ENCODE peak calls at places on chromosomes 1 and 21, in seven cellular contexts. G, Z, S, Q, H, R and E are unnamed samples.

GRCh38 chr1:17460265-17460664 is 20.8 kb upstream of the RCC2 start:
- DNase-seq in G (no peak), Z (peak), S (peak), Q (no peak), H (no peak), R (no peak), E (no peak)

GRCh38 chr1:24535021-24535424 is 20.9 kb upstream of the NCMAP start:
- DNase-seq in G (no peak), Z (no peak), S (no peak), Q (peak), H (no peak), R (peak), E (no peak)

GRCh38 chr1:230772457-230773395 is 25.5 kb downstream of the CAPN9 start:
- DNase-seq in G (no peak), Z (peak), S (peak), Q (no peak), H (no peak), R (peak), E (no peak)

GRCh38 chr21:15874610-15875009 is 144.8 kb downstream of the USP25 start:
- DNase-seq in G (no peak), Z (no peak), S (no peak), Q (no peak), H (no peak), R (no peak), E (no peak)

GRCh38 chr1:35925741-35926140 is 5.2 kb upstream of the AGO3 start:
- DNase-seq in G (no peak), Z (no peak), S (peak), Q (no peak), H (no peak), R (no peak), E (no peak)

GRCh38 chr1:215530401-215530984 is 36.6 kb upstream of the KCTD3 start:
- DNase-seq in G (no peak), Z (no peak), S (no peak), Q (no peak), H (no peak), R (no peak), E (no peak)

GRCh38 chr1:9558271-9558945 is 19.1 kb downstream of the SLC25A33 start:
- DNase-seq in G (no peak), Z (no peak), S (no peak), Q (no peak), H (no peak), R (no peak), E (no peak)

GRCh38 chr1:19654386-19654785 is 10.3 kb downstream of the NBL1 start:
- DNase-seq in G (no peak), Z (no peak), S (no peak), Q (no peak), H (no peak), R (no peak), E (no peak)

GRCh38 chr1:30716646-30717045 is 6.7 kb downstream of the MATN1 start:
- DNase-seq in G (no peak), Z (no peak), S (no peak), Q (no peak), H (no peak), R (no peak), E (no peak)

GRCh38 chr1:117562581-117563491 is 43.0 kb upstream of the TENT5C start:
- DNase-seq in G (peak), Z (peak), S (no peak), Q (no peak), H (no peak), R (no peak), E (peak)

GRCh38 chr1:119587328-119587727 is 60.7 kb downstream of the ZNF697 start:
- DNase-seq in G (no peak), Z (no peak), S (peak), Q (no peak), H (no peak), R (no peak), E (peak)

GRCh38 chr1:42176902-42177519 is 12.5 kb upstream of the GUCA2A start:
- DNase-seq in G (peak), Z (peak), S (peak), Q (peak), H (no peak), R (no peak), E (no peak)

GRCh38 chr1:14055442-14056225 is 355.6 kb downstream of the PRDM2 start:
- DNase-seq in G (no peak), Z (no peak), S (no peak), Q (no peak), H (no peak), R (peak), E (no peak)

GRCh38 chr21:34743831-34744230 is 75.0 kb downstream of the CLIC6 start:
- DNase-seq in G (no peak), Z (peak), S (peak), Q (no peak), H (peak), R (no peak), E (no peak)

DNA sequence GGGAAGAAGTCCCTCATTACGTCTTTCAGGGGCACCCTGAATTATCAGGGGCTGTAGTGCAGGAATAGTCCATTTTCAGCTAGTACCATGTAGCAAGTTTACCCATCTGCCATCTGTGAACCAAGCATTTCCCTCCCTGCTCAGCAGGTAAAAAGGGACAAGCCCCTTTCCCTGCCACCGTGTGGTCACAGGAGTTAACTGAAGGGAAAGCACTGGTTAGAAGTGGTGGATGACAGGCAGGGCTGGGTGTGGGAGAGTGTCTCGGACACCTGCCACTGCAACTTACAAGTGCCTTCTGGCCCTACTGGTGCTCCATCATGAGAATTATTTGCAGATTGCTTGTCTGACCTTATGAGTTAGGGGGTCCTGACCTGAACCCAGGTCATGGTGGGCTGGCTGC is 32.0 kb upstream of the IGSF5 start:
- DNase-seq in G (no peak), Z (no peak), S (no peak), Q (no peak), H (no peak), R (no peak), E (no peak)
- TF ChIP-seq CTCF in G (no peak), Z (no peak), S (no peak), Q (no peak), H (no peak), R (peak), E (no peak)

DNA sequence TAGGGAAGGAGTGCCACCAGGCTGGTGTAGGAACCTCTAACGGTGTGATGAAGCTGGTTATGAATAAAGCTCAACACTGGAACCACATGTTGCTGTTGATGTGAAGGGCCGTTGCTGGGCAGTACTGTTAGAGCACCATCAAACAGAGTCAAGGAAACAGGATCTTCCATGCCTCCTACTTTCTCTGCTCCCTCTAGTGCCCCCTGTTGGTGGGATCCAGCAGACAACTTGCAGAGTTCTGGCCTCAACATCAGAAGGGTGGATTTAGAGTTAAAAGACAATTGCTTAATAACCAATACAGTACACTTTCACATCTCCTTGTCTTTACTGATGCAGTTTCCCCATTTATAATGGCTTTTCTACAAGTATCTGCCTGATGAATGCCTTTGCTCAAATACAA is 336.4 kb downstream of the NTNG1 start:
- DNase-seq in G (no peak), Z (no peak), S (no peak), Q (no peak), H (no peak), R (no peak), E (no peak)
- TF ChIP-seq CTCF in G (no peak), Z (no peak), S (peak), Q (peak), H (no peak), R (no peak), E (no peak)

GRCh38 chr21:45385549-45386050 is 19.4 kb upstream of the COL18A1 start:
- DNase-seq in G (peak), Z (no peak), S (peak), Q (no peak), H (peak), R (no peak), E (no peak)

GRCh38 chr21:45383615-45384201 is 21.3 kb upstream of the COL18A1 start:
- DNase-seq in G (peak), Z (no peak), S (no peak), Q (no peak), H (peak), R (no peak), E (no peak)

GRCh38 chr21:45383111-45383614 is 21.8 kb upstream of the COL18A1 start:
- DNase-seq in G (peak), Z (no peak), S (no peak), Q (no peak), H (peak), R (no peak), E (no peak)

GRCh38 chr21:45386336-45386727 is 18.6 kb upstream of the COL18A1 start:
- DNase-seq in G (peak), Z (no peak), S (no peak), Q (no peak), H (peak), R (no peak), E (no peak)

DNA sequence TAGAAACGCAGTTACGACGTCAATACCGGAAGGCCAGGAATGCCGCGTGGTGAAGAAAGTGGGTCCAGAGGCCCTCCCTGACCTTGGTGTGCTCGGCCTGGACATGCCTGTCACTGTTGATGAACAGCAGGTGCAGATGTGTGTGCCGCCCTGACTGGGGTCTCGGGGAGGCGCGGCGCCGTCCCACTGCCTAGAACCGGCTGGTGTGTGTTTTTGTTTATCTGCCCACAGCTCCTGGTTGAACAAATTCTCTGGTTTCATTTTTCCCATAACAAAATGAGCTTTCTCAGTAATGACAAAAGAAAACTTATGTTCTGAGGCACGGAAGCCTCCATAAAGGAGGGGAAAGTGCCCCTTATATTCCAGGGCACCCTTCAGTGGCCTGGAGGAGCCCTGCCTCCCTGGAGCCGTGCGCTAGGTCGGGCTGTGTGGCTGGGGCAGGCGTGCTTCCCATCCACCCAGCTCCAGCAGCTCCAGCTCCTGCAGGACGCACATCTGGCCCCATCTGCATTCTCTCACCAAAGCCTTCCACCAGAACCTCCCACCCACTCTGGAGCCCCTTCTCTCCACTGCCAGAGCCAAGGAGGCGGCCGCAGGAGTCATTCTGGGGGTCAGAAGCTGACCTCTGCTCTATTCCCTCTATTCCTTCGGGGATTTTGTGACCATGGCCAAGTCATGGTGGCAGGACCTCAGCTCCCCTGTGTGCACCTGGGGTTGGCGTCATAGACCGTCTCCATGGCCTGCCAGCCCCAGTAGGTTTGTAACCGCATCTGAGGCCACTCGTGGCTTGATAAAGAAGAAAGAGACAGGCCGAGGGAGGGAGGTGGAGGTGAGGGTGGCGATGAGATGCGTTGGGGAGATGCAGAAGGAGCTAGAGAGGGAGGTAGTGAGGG is 20.1 kb upstream of the COL18A1 start:
- DNase-seq in G (peak), Z (no peak), S (no peak), Q (no peak), H (peak), R (no peak), E (no peak)
- TF ChIP-seq CTCF in G (no peak), Z (no peak), S (no peak), Q (no peak), H (no peak), R (no peak), E (no peak)

GRCh38 chr21:45413922-45414321 is 9.0 kb downstream of the COL18A1 start:
- DNase-seq in G (no peak), Z (no peak), S (no peak), Q (no peak), H (peak), R (no peak), E (no peak)
- TF ChIP-seq CTCF in G (no peak), Z (no peak), S (no peak), Q (no peak), H (no peak), R (no peak), E (no peak)

GRCh38 chr1:45512641-45513054 is 9.0 kb downstream of the PRDX1 start:
- DNase-seq in G (no peak), Z (peak), S (peak), Q (peak), H (peak), R (peak), E (no peak)
- TF ChIP-seq CTCF in G (peak), Z (peak), S (peak), Q (peak), H (peak), R (peak), E (peak)

GRCh38 chr21:18387994-18388393 is 15.6 kb downstream of the TMPRSS15 start:
- DNase-seq in G (no peak), Z (no peak), S (no peak), Q (no peak), H (no peak), R (no peak), E (no peak)
- TF ChIP-seq CTCF in G (no peak), Z (no peak), S (no peak), Q (no peak), H (no peak), R (peak), E (peak)

GRCh38 chr1:156386949-156387898 is 18.2 kb downstream of the RHBG start:
- DNase-seq in G (no peak), Z (no peak), S (no peak), Q (no peak), H (no peak), R (no peak), E (no peak)

GRCh38 chr1:156387899-156388813 is 19.1 kb downstream of the RHBG start:
- DNase-seq in G (no peak), Z (no peak), S (no peak), Q (no peak), H (no peak), R (no peak), E (no peak)

GRCh38 chr1:156390409-156391144 is 21.6 kb downstream of the RHBG start:
- DNase-seq in G (no peak), Z (no peak), S (no peak), Q (no peak), H (no peak), R (no peak), E (no peak)

GRCh38 chr1:156389311-156389710 is 20.3 kb downstream of the RHBG start:
- DNase-seq in G (no peak), Z (no peak), S (no peak), Q (no peak), H (no peak), R (no peak), E (no peak)

DNA sequence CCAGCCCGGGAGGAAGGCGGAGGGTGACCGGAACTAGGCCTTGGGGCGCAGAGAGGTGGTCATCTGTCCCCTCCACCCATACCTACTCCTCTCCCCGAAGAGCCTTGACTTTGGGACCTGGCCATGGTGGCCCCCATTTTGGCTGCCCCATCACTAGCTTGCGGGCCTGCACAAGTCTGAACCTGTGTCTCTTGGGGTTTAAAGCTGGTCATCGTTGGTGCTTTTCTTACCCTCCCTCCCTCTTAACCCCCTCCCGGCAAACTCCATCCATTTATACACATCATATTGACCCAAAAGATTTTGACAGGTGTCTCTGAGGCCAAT is 19.8 kb downstream of the RHBG start:
- DNase-seq in G (no peak), Z (no peak), S (no peak), Q (no peak), H (no peak), R (no peak), E (no peak)
- TF ChIP-seq CTCF in G (no peak), Z (no peak), S (no peak), Q (no peak), H (no peak), R (no peak), E (no peak)

GRCh38 chr1:6108937-6109636 is 63.4 kb downstream of the KCNAB2 start:
- DNase-seq in G (peak), Z (peak), S (peak), Q (peak), H (peak), R (no peak), E (no peak)
- TF ChIP-seq CTCF in G (peak), Z (peak), S (peak), Q (peak), H (no peak), R (peak), E (peak)

DNA sequence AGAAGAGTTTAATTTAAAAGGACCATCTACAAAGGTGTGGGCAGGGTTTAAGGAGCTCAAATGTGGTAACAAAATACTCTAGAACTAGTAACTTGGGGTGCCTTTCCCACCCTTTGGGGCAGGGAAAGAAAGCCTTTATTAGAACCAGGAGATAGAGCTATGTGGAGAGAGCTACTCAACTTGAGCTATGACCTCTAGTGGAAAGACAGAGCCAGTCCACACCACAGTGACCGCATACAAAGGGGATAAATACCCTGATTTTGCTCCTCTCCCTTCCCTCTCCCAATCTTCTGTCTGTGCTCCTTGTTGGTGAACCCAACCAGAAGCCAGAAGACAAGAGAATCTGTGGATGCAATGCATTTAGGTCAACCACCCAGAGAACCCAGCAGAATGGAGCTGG is 54.4 kb upstream of the JAK1 start:
- DNase-seq in G (no peak), Z (no peak), S (no peak), Q (no peak), H (no peak), R (no peak), E (no peak)
- TF ChIP-seq CTCF in G (peak), Z (no peak), S (peak), Q (peak), H (peak), R (peak), E (peak)